ENCODE peak calls at places on chromosome 16, in nine cellular contexts. Z is AG04450, G is fibroblast of pulmonary artery, I is ascending aorta, K is B cell, P is cardiac muscle cell, H is cardiac fibroblast, X is tibial artery, J is fibroblast of lung. Q is an unnamed sample.
A peak's percentile ranks its signal among the peaks of the same experiment; 100 is the strongest.

GRCh38 chr16:53809088-53809951 is 105.4 kb downstream of the FTO start:
- DNase-seq in I (no peak), X (no peak), K (no peak), P (no peak), J (peak; percentile 88), H (peak; percentile 67), Z (peak; percentile 60), G (peak; percentile 78), Q (no peak)

GRCh38 chr16:25018972-25019617 is 3.9 kb upstream of the ARHGAP17 start:
- DNase-seq in K (no peak), J (no peak), H (no peak), I (no peak), Z (no peak), X (no peak), G (no peak), P (no peak), Q (no peak)

GRCh38 chr16:10188236-10188635 is 6.0 kb upstream of the GRIN2A start:
- DNase-seq in H (no peak), P (no peak), G (no peak), Z (no peak), I (no peak), X (no peak), J (no peak), K (no peak), Q (no peak)

GRCh38 chr16:58102665-58103427 is 26.3 kb downstream of the CFAP20 start:
- DNase-seq in G (no peak), J (no peak), I (no peak), P (peak; percentile 84), K (no peak), H (no peak), Z (no peak), X (no peak), Q (no peak)

GRCh38 chr16:19177111-19177747 is 9.2 kb downstream of the SYT17 start:
- DNase-seq in Z (no peak), X (no peak), H (no peak), P (no peak), K (no peak), G (peak; percentile 9), I (no peak), J (no peak), Q (no peak)

GRCh38 chr16:3042376-3042775 is 4.0 kb upstream of the MMP25 start:
- DNase-seq in P (no peak), I (no peak), Z (no peak), K (no peak), H (no peak), X (no peak), J (no peak), G (no peak), Q (no peak)

GRCh38 chr16:23729503-23730424 is 16.7 kb upstream of the ERN2 start:
- DNase-seq in J (peak; percentile 90), I (no peak), Z (peak; percentile 4), H (peak; percentile 73), K (no peak), G (peak; percentile 61), P (no peak), X (no peak), Q (no peak)

GRCh38 chr16:53546988-53547391 is 44.0 kb upstream of the AKTIP start:
- DNase-seq in J (peak; percentile 3), X (no peak), P (peak; percentile 32), H (peak; percentile 3), Z (no peak), K (no peak), G (peak; percentile 23), I (no peak), Q (no peak)

GRCh38 chr16:54062361-54063346 is 223.9 kb downstream of the IRX3 start:
- DNase-seq in P (no peak), G (no peak), Z (no peak), J (peak; percentile 42), I (no peak), H (no peak), X (no peak), K (no peak), Q (no peak)

DNA sequence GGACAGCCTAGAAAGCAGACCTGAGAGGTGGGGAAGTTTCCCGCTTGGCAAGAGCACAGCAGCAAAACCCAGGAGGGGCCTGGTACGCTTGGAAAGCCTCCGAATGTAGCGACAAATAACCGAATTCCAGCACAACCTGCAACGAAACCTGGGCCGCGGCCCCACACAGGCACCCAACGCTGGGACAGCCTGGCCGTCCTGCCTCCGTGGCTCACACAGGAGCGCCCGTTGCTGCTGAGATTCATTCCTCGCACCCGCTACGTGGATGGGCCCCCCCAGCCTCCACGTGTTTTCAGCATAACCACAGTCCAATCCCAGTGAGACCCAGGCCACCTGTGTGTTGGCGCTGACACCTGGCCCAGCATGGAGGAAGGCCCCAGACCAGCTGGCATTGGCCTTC is 42.9 kb downstream of the LMF1 start:
- DNase-seq in Z (no peak), G (no peak), P (no peak), J (no peak), X (no peak), H (no peak), I (no peak), K (no peak), Q (no peak)
- TF ChIP-seq CTCF in Z (no peak), G (no peak), P (no peak), J (no peak), X (no peak), H (no peak), I (no peak), K (no peak), Q (no peak)

GRCh38 chr16:56734429-56734828 is 4.5 kb downstream of the NUP93 start:
- DNase-seq in Z (no peak), X (no peak), J (no peak), I (no peak), K (no peak), P (no peak), G (no peak), H (no peak), Q (no peak)
- TF ChIP-seq CTCF in Z (no peak), X (no peak), J (no peak), I (no peak), K (no peak), P (no peak), G (no peak), H (no peak), Q (no peak)

GRCh38 chr16:88616320-88616719 is 22.1 kb upstream of the IL17C start:
- DNase-seq in X (no peak), K (no peak), J (no peak), I (no peak), H (no peak), Z (no peak), G (no peak), P (no peak), Q (no peak)

GRCh38 chr16:88613293-88613692 is 25.1 kb upstream of the IL17C start:
- DNase-seq in J (no peak), P (no peak), I (no peak), Z (no peak), K (no peak), H (no peak), X (no peak), G (no peak), Q (no peak)

GRCh38 chr16:88614818-88615580 is 23.4 kb upstream of the IL17C start:
- DNase-seq in I (no peak), J (no peak), G (no peak), K (no peak), X (no peak), Z (no peak), P (no peak), H (no peak), Q (no peak)

GRCh38 chr16:88616736-88617135 is 21.6 kb upstream of the IL17C start:
- DNase-seq in Z (no peak), X (no peak), I (no peak), K (no peak), J (no peak), H (no peak), P (no peak), G (no peak), Q (no peak)

DNA sequence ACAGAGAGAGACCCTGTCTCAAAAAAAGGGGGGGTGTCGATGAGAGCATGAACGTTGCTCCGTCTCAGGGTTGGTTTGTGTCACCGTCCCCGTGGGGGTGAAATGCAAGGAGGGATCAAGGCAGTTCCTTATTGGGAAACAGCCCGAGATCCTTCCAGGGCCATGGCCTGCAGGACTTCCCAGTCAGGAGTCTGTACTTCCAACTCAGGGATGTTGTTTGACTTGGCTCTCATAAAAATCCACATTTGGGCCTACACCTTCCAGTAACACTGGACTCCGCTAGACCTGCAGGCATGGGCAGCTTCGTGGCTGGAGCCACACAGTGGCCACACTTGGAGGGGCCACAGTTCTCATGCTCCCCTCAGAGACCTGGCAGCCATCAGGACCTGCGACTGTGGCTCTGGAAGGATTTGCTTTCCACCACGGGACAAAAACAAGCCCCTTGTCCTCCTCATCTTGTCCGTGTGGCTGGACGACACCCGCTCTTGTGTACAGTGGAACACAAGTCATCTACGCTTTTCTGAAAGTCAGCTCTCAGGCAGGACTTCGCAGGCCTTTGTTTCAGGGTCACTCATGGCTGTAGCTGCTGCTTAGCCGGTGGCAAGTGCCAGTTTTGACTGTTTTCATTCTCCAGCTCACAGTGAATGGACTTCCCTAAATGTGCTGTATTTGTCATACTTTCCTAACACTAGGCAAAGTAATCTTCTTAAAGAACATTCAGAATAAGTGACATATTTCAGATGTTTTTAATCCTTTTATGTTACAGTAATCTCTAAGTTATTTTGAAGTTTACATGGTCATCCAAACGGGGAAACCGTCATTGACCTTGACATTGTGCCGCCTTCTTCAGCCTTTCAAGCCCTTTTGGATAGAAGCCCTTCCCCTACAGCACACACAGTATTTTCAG is 24.2 kb upstream of the IL17C start:
- DNase-seq in K (no peak), Z (no peak), H (no peak), X (no peak), J (no peak), G (no peak), P (no peak), I (no peak), Q (no peak)
- TF ChIP-seq CTCF in K (no peak), Z (no peak), H (no peak), X (no peak), J (no peak), G (no peak), P (no peak), I (no peak), Q (no peak)

DNA sequence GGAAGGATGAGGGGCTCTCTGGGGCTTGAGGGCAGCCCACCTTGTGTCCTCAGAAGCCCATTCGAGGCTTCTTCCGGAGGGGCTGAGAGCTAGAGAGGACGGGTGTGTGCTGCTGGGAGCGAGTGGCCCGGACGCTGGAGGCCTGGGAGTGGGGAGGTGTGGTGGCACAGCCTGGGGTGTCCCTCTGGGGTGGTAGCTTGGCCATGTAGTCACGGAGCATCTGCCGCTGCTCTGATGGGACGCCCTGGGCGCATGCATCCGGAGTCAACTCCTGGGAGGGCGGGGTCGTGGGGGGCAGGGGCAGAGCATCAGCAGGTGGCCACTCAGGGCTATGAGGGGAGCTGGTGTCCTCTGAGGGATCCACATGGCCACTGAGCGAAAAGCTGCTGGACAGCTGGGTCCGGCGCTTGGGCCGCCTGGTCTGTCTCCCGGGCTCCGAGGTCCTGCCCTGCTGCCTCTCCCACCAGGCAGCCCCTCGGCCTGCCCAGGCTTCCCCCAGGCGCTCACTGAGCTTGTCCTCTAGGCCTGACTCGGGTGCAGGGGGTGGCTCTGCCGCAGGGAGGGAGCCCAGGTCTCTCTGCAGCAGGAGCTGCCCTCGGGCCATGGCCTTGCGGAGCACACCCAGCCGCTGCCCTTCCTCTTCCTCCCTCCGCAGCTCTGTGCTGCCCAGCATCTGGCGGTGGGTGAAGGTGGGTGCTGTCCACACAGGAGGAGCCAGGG is 7.8 kb downstream of the TAF1C start:
- DNase-seq in G (no peak), Z (no peak), H (no peak), J (no peak), K (no peak), P (no peak), X (no peak), I (no peak), Q (no peak)
- TF ChIP-seq CTCF in G (no peak), Z (no peak), H (no peak), J (no peak), K (no peak), P (no peak), X (no peak), I (no peak), Q (no peak)